ENCODE peak calls at places on chromosome 13, in ten cellular contexts. Q is Calu3; H is sciatic nerve; T is HFFc6; M is C1 segment of cervical spinal cord; E is PC-9; Z is effector memory CD4-positive, alpha-beta T cell; L is KBM-7; B is hepatic stellate cell; R is M059J. Y is an unnamed sample.

GRCh38 chr13:25196971-25197370 is 24.9 kb upstream of the AMER2 start:
- DNase-seq in Q (no peak), H (no peak), T (no peak), M (no peak), E (no peak), Z (no peak), L (no peak), B (no peak), R (peak; percentile 3), Y (no peak)

GRCh38 chr13:69571606-69572323 is 535.9 kb upstream of the ATXN8OS start:
- DNase-seq in Q (peak; percentile 7), H (no peak), T (no peak), M (no peak), E (no peak), Z (no peak), L (no peak), B (no peak), R (no peak), Y (no peak)

GRCh38 chr13:94556646-94557045 is 39.3 kb downstream of the TGDS start:
- DNase-seq in Q (no peak), H (no peak), T (no peak), M (no peak), E (no peak), Z (no peak), L (no peak), B (no peak), R (no peak), Y (no peak)

GRCh38 chr13:44336934-44337333 is 36.7 kb upstream of the SERP2 start:
- DNase-seq in Q (no peak), H (no peak), T (no peak), M (no peak), E (peak; percentile 75), Z (no peak), L (no peak), B (no peak), R (no peak), Y (no peak)

GRCh38 chr13:39415403-39415802 is 187.6 kb downstream of the LHFPL6 start:
- DNase-seq in Q (peak; percentile 16), H (peak; percentile 67), T (peak; percentile 55), M (peak; percentile 29), E (no peak), Z (no peak), L (peak; percentile 50), B (peak; percentile 26), R (peak; percentile 48), Y (no peak)

GRCh38 chr13:99446242-99446641 is 55.0 kb upstream of the TM9SF2 start:
- DNase-seq in Q (no peak), H (no peak), T (no peak), M (no peak), E (no peak), Z (no peak), L (no peak), B (no peak), R (no peak), Y (no peak)

GRCh38 chr13:54241719-54242118 is 1213.1 kb downstream of the OLFM4 start:
- DNase-seq in Q (no peak), H (no peak), T (no peak), M (no peak), E (peak; percentile 39), Z (no peak), L (no peak), B (no peak), R (no peak), Y (no peak)

GRCh38 chr13:110055089-110055488 is 251.9 kb downstream of the COL4A1 start:
- DNase-seq in Q (no peak), H (no peak), T (peak; percentile 1), M (no peak), E (no peak), Z (no peak), L (peak; percentile 7), B (no peak), R (peak; percentile 36), Y (no peak)

GRCh38 chr13:24654741-24655140 is 25.5 kb upstream of the ATP12A start:
- DNase-seq in Q (no peak), H (no peak), T (peak; percentile 22), M (no peak), E (no peak), Z (no peak), L (no peak), B (peak; percentile 44), R (no peak), Y (no peak)

GRCh38 chr13:110454956-110455355 is 106.6 kb downstream of the RAB20 start:
- DNase-seq in Q (no peak), H (peak; percentile 56), T (no peak), M (no peak), E (no peak), Z (no peak), L (no peak), B (no peak), R (no peak), Y (no peak)

Y was measured in HuH-7.5.